ENCODE peak calls at places on chromosome 1, in four cellular contexts. D is midbrain; X is ACHN; T is activated naive CD8-positive, alpha-beta T cell treated with anti-CD3 and anti-CD28 coated beads for 36 hours. R is an unnamed sample.

GRCh38 chr1:26771643-26772321 is 16.0 kb upstream of the PIGV start:
- DNase-seq in X (peak; percentile 95), T (peak; percentile 30), D (no peak), R (peak; percentile 81)

GRCh38 chr1:205700865-205701401 is 20.6 kb upstream of the SLC45A3 start:
- DNase-seq in X (no peak), D (no peak), T (no peak), R (no peak)

GRCh38 chr1:34851431-34852105 is 8.0 kb downstream of the SMIM12 start:
- DNase-seq in T (no peak), X (peak; percentile 53), D (peak; percentile 24), R (no peak)

GRCh38 chr1:151133339-151133761 is 13.1 kb downstream of the SEMA6C start:
- DNase-seq in X (no peak), T (no peak), D (no peak), R (no peak)

GRCh38 chr1:176469450-176469985 is 6.5 kb downstream of the PAPPA2 start:
- DNase-seq in X (no peak), T (no peak), D (no peak), R (no peak)

GRCh38 chr1:9890224-9890731 is 19.8 kb downstream of the CTNNBIP1 start:
- DNase-seq in X (peak; percentile 68), T (no peak), D (no peak), R (peak; percentile 80)

GRCh38 chr1:91282695-91283420 is 121.8 kb downstream of the HFM1 start:
- DNase-seq in D (peak; percentile 74), X (peak; percentile 72), T (peak; percentile 14), R (peak; percentile 77)

GRCh38 chr1:204723131-204723787 is 37.7 kb upstream of the LRRN2 start:
- DNase-seq in X (no peak), D (peak; percentile 67), T (no peak), R (no peak)

GRCh38 chr1:31760422-31760900 is 3.7 kb downstream of the ADGRB2 start:
- DNase-seq in T (no peak), D (no peak), X (no peak), R (peak; percentile 64)